ENCODE peak calls at places on chromosomes 3 and 15, in six cellular contexts. E is hippocampal formation, Z is G401, N is nephron progenitor cell, X is NCI-H1694 treated with DMSO at 0.1 percent for 48 hours, D is AG08395. L is an unnamed sample.

GRCh38 chr15:42728562-42728961 is 8.4 kb downstream of the CDAN1 start:
- DNase-seq in E (no peak), Z (no peak), N (no peak), X (no peak), D (no peak), L (no peak)

GRCh38 chr15:48913141-48913540 is 35.2 kb downstream of the EID1 start:
- DNase-seq in E (no peak), Z (no peak), N (no peak), X (no peak), D (no peak), L (no peak)

GRCh38 chr3:55692958-55693558 is 206.0 kb upstream of the WNT5A start:
- DNase-seq in E (no peak), Z (peak), N (no peak), X (no peak), D (peak), L (no peak)

GRCh38 chr15:99504823-99505551 is 60.8 kb upstream of the MEF2A start:
- DNase-seq in E (no peak), Z (peak), N (no peak), X (no peak), D (peak), L (no peak)

GRCh38 chr3:52835766-52836470 is 1.1 kb upstream of the MUSTN1 start:
- DNase-seq in E (no peak), Z (no peak), N (no peak), X (no peak), D (no peak), L (no peak)

GRCh38 chr15:52491460-52491859 is 37.2 kb downstream of the MYO5A start:
- DNase-seq in E (no peak), Z (no peak), N (no peak), X (no peak), D (peak), L (no peak)

GRCh38 chr15:93894438-93894837 is 336.9 kb upstream of the MCTP2 start:
- DNase-seq in E (no peak), Z (no peak), N (no peak), X (no peak), D (no peak), L (no peak)

GRCh38 chr3:143352850-143353550 is 233.4 kb downstream of the CHST2 start:
- DNase-seq in E (no peak), Z (no peak), N (no peak), X (no peak), D (no peak), L (no peak)

GRCh38 chr15:74295800-74296199 is 59.7 kb downstream of the CCDC33 start:
- DNase-seq in E (no peak), Z (no peak), N (no peak), X (no peak), D (no peak), L (no peak)

GRCh38 chr3:3200632-3201212 is 21.2 kb upstream of the CRBN start:
- DNase-seq in E (peak), Z (peak), N (peak), X (no peak), D (peak), L (no peak)

GRCh38 chr3:166860217-166860616 is 519.9 kb downstream of the ZBBX start:
- DNase-seq in E (no peak), Z (no peak), N (no peak), X (no peak), D (no peak), L (no peak)

GRCh38 chr3:61964566-61964965 is 403.2 kb downstream of the PTPRG start:
- DNase-seq in E (no peak), Z (no peak), N (no peak), X (no peak), D (no peak), L (no peak)

GRCh38 chr3:10764314-10765051 is 51.5 kb upstream of the SLC6A11 start:
- DNase-seq in E (peak), Z (no peak), N (no peak), X (no peak), D (no peak), L (no peak)

GRCh38 chr3:133113526-133113925 is 75.3 kb downstream of the TMEM108 start:
- DNase-seq in E (no peak), Z (no peak), N (no peak), X (no peak), D (no peak), L (no peak)